ENCODE peak calls at places on chromosomes 6 and 20, in four cellular contexts. K is right lobe of liver, Y is heart left ventricle, W is ovary. V is an unnamed sample.

GRCh38 chr6:5865492-5866031 is 141.2 kb downstream of the NRN1 start:
- DNase-seq in K (no peak), Y (no peak), W (no peak), V (no peak)

GRCh38 chr6:80181352-80182081 is 75.0 kb downstream of the BCKDHB start:
- DNase-seq in K (no peak), Y (no peak), W (no peak), V (no peak)

GRCh38 chr20:16498526-16499140 is 74.6 kb downstream of the KIF16B start:
- DNase-seq in K (no peak), Y (no peak), W (no peak), V (no peak)

GRCh38 chr20:54318892-54319291 is 111.0 kb downstream of the PFDN4 start:
- DNase-seq in K (no peak), Y (no peak), W (no peak), V (no peak)

GRCh38 chr6:44225579-44226325 is 2.4 kb downstream of the SLC29A1 start:
- DNase-seq in K (no peak), Y (no peak), W (no peak), V (no peak)

GRCh38 chr6:112384511-112384910 is 37.4 kb downstream of the RFPL4B start:
- DNase-seq in K (no peak), Y (no peak), W (no peak), V (no peak)

GRCh38 chr20:17678295-17678694 is 3.7 kb downstream of the RRBP1 start:
- DNase-seq in K (no peak), Y (no peak), W (no peak), V (no peak)

GRCh38 chr6:165573671-165574070 is 89.4 kb downstream of the PDE10A start:
- DNase-seq in K (peak), Y (peak), W (peak), V (no peak)

GRCh38 chr20:30485331-30486102 is 771.9 kb upstream of the DEFB115 start:
- DNase-seq in K (no peak), Y (peak), W (no peak), V (peak)

GRCh38 chr6:8499540-8499939 is 64.2 kb upstream of the SLC35B3 start:
- DNase-seq in K (no peak), Y (no peak), W (no peak), V (no peak)

GRCh38 chr6:6892706-6893601 is 214.8 kb upstream of the RREB1 start:
- DNase-seq in K (no peak), Y (peak), W (peak), V (no peak)

GRCh38 chr20:40900816-40901215 is 127.8 kb upstream of the TOP1 start:
- DNase-seq in K (no peak), Y (no peak), W (no peak), V (no peak)

GRCh38 chr6:151325075-151326050 is 66.0 kb downstream of the ZBTB2 start:
- DNase-seq in K (peak), Y (peak), W (peak), V (peak)

GRCh38 chr20:56506103-56506502 is 18.4 kb upstream of the FAM209A start:
- DNase-seq in K (no peak), Y (no peak), W (no peak), V (no peak)

GRCh38 chr6:11275598-11275997 is 43.1 kb upstream of the NEDD9 start:
- DNase-seq in K (peak), Y (no peak), W (no peak), V (no peak)

GRCh38 chr6:39568896-39569295 is 156.3 kb downstream of the KIF6 start:
- DNase-seq in K (no peak), Y (no peak), W (no peak), V (no peak)

GRCh38 chr6:5112065-5112799 is 27.1 kb downstream of the PPP1R3G start:
- DNase-seq in K (no peak), Y (no peak), W (no peak), V (no peak)

GRCh38 chr6:16514249-16514648 is 247.0 kb downstream of the ATXN1 start:
- DNase-seq in K (no peak), Y (no peak), W (peak), V (no peak)

GRCh38 chr6:77474973-77475372 is 11.7 kb upstream of the HTR1B start:
- DNase-seq in K (no peak), Y (no peak), W (no peak), V (no peak)

GRCh38 chr20:20010639-20011500 is 6.3 kb upstream of the NAA20 start:
- DNase-seq in K (no peak), Y (no peak), W (no peak), V (no peak)

GRCh38 chr6:149031545-149032317 is 284.9 kb downstream of the UST start:
- DNase-seq in K (peak), Y (no peak), W (peak), V (no peak)

GRCh38 chr20:47821481-47822100 is 36.3 kb upstream of the SULF2 start:
- DNase-seq in K (no peak), Y (no peak), W (no peak), V (no peak)

GRCh38 chr6:38901802-38902522 is 146.6 kb upstream of the GLP1R start:
- DNase-seq in K (no peak), Y (no peak), W (no peak), V (no peak)

GRCh38 chr20:34022154-34022842 is 28.6 kb downstream of the RALY start:
- DNase-seq in K (no peak), Y (no peak), W (no peak), V (peak)

GRCh38 chr6:45637611-45638257 is 260.0 kb upstream of the SUPT3H start:
- DNase-seq in K (no peak), Y (no peak), W (no peak), V (no peak)

GRCh38 chr6:30020629-30021028 is 40.4 kb upstream of the POLR1H start:
- DNase-seq in K (no peak), Y (no peak), W (no peak), V (no peak)

GRCh38 chr6:163661271-163661671 is 246.8 kb downstream of the QKI start:
- DNase-seq in K (no peak), Y (no peak), W (no peak), V (peak)

GRCh38 chr6:85594197-85594930 is 706 bp upstream of the SNX14 start:
- DNase-seq in K (no peak), Y (no peak), W (no peak), V (no peak)

GRCh38 chr20:63330940-63331339 is 30.2 kb downstream of the CHRNA4 start:
- DNase-seq in K (no peak), Y (no peak), W (no peak), V (no peak)

GRCh38 chr6:129667621-129668020 is 42.4 kb downstream of the ARHGAP18 start:
- DNase-seq in K (no peak), Y (no peak), W (no peak), V (no peak)

GRCh38 chr6:51350308-51350904 is 531.7 kb downstream of the TFAP2B start:
- DNase-seq in K (no peak), Y (no peak), W (no peak), V (no peak)

GRCh38 chr6:18216411-18216810 is 47.9 kb downstream of the DEK start:
- DNase-seq in K (no peak), Y (no peak), W (no peak), V (no peak)

GRCh38 chr6:149065658-149066556 is 251.6 kb upstream of the TAB2 start:
- DNase-seq in K (no peak), Y (no peak), W (no peak), V (no peak)

GRCh38 chr20:62685781-62686555 is 22.7 kb upstream of the NTSR1 start:
- DNase-seq in K (peak), Y (no peak), W (no peak), V (peak)

GRCh38 chr20:16262594-16262993 is 310.7 kb downstream of the KIF16B start:
- DNase-seq in K (no peak), Y (no peak), W (no peak), V (no peak)

GRCh38 chr6:100116409-100117194 is 122.6 kb upstream of the MCHR2 start:
- DNase-seq in K (no peak), Y (no peak), W (no peak), V (no peak)

GRCh38 chr6:104957301-104958177 is 632 bp downstream of the LIN28B start:
- DNase-seq in K (no peak), Y (no peak), W (no peak), V (no peak)

GRCh38 chr20:54837226-54837625 is 361.8 kb downstream of the DOK5 start:
- DNase-seq in K (no peak), Y (no peak), W (no peak), V (no peak)

GRCh38 chr6:101114703-101115102 is 233.6 kb upstream of the ASCC3 start:
- DNase-seq in K (no peak), Y (no peak), W (no peak), V (no peak)

GRCh38 chr6:37818536-37819176 is 871 bp upstream of the ZFAND3 start:
- DNase-seq in K (peak), Y (peak), W (peak), V (no peak)
- TF ChIP-seq POLR2A in K (peak), Y (no peak), W (peak), V (peak)

GRCh38 chr6:169789944-169790927 is 38.8 kb downstream of the ERMARD start:
- DNase-seq in K (peak), Y (peak), W (peak), V (peak)
- TF ChIP-seq POLR2A in K (peak), Y (no peak), W (peak), V (no peak)

DNA sequence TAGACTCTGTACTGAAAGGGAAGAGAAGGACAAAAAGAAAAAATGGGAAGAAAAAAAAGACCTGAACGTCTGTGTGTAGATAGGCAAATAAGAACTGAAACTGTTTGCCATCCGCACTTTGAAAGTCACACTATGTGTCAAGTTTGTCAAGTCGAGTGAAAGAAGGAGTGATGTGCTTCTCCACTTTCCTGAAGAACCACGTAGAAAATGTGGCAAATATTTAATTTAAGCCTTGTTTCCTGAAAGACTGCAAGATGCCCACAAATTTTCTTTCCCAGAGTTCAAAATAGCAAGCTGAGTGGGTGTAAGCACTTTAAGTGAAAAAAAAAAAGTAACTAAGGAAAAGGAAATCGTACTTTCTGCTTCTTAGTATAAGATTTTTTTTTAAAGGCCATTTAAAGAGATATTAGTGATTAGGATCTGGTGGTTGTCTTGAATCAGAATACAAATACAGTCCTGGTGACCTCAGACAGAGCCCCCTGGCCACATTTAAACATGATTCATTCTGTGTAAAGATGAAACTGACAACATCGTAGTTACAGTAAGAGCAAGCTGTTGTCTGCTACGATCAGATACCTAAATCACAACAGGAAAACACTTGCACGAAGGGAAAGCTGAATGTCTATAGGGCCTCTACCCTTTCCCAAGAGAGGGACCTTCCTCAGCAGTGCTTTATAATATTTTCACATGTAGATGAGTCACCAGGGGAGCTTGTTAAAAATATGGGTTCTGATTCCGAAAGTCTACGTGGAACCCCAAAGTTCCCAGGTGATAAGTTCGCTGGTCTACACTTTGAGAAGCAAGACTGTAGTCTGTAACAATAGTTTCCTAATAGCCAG is 102.3 kb downstream of the HIVEP2 start:
- DNase-seq in K (no peak), Y (no peak), W (no peak), V (no peak)
- TF ChIP-seq POLR2A in K (no peak), Y (no peak), W (no peak), V (no peak)

DNA sequence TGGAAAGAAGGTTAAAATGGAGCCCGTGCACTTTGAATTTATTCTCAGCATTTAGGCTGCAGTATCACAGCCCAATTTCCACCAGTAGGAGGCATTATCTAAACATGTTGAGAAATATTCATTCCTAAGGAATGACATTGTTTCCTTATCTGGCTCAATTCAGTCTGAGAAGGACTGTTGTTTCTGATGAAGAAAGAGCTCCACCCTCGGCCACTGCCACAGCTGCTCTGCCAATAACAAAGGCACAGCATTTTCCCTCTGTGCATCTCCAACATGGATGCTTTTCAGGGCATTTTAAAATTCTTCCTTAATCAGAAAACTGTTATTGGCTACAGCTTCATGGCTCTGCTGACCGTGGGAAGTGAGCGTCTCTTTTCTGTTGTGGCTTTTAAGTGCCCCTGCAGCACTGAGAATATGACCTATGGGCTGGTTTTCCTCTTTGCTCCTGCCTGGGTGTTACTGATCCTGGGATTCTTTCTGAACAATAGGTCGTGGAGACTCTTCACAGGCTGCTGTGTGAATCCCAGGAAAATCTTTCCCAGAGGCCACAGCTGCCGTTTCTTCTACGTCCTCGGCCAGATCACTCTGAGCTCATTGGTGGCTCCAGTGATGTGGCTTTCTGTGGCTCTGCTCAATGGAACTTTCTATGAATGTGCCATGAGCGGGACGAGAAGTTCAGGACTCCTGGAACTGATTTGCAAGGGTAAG is at the start of gene CALHM5:
- DNase-seq in K (no peak), Y (peak), W (peak), V (no peak)
- TF ChIP-seq POLR2A in K (no peak), Y (no peak), W (no peak), V (no peak)

GRCh38 chr6:155313602-155314091 is 637 bp downstream of the TFB1M start:
- DNase-seq in K (no peak), Y (no peak), W (no peak), V (peak)

GRCh38 chr6:155315516-155315871 is 1.2 kb upstream of the TFB1M start:
- DNase-seq in K (no peak), Y (no peak), W (no peak), V (no peak)

GRCh38 chr6:155316419-155316818 is 2.1 kb upstream of the TFB1M start:
- DNase-seq in K (no peak), Y (no peak), W (no peak), V (no peak)

GRCh38 chr6:155314092-155314772 is at the start of gene TFB1M:
- DNase-seq in K (peak), Y (peak), W (peak), V (peak)

GRCh38 chr6:155314773-155315515 is 660 bp upstream of the TFB1M start:
- DNase-seq in K (peak), Y (peak), W (peak), V (peak)
- TF ChIP-seq POLR2A in K (peak), Y (no peak), W (no peak), V (no peak)

DNA sequence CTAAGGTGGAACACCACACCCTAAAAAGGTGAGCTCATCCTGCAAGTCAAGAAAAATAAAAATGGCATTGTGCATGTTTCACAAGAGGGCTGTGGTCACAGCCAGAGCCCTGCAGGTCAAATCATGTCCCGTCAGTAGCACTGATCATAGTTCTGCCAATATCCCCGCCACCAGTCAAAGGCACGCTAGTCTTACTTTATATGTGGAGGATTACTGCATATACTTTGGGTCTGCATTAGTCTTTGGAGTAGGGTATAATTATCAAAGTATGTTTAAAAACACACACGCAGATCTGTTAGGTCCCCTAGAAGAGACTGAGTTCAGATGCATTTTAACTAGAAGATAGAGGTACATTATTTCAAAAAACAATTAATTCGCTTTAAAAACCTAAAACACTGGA is 1.8 kb downstream of the PERP start:
- DNase-seq in K (peak), Y (no peak), W (no peak), V (no peak)
- TF ChIP-seq POLR2A in K (peak), Y (no peak), W (no peak), V (no peak)

DNA sequence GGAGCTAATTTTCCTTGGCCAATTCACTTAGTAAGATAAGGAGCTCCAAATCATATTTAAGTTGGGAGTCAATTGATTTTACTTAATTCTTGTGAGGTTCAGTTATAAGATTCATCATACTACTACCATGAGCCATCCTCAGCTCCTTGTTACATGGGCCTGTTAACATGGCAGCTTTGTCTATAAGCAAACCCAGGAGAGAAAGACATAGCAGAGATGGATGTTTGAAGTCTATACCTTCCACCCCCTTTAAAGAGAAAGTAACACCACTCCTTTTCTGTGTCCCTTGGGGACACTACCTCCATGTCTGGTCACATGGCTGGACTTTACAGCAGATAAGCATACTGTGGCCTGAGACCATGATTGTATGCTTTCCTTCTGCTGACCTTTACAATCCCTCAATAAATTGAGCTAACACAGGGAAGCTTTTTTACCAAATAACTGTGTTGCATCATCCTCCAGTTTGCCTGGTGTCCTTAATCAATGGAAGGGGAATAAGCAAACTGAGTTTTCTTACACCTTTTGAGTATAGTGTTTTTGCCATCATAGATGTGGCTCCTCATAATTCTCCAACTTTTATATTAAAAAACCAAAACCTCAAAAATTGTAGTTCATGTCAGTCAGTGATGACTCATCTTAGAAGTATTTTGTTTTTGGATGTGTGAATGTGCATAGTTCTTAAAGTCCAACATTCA is 9.8 kb upstream of the ZNFX1 start:
- DNase-seq in K (no peak), Y (no peak), W (no peak), V (no peak)
- TF ChIP-seq POLR2A in K (no peak), Y (no peak), W (no peak), V (no peak)

GRCh38 chr20:25499031-25499430 is 86.3 kb downstream of the NINL start:
- DNase-seq in K (no peak), Y (no peak), W (no peak), V (no peak)
- TF ChIP-seq POLR2A in K (no peak), Y (no peak), W (no peak), V (no peak)

GRCh38 chr20:25300496-25301170 is 52.7 kb downstream of the PYGB start:
- DNase-seq in K (no peak), Y (no peak), W (no peak), V (no peak)

GRCh38 chr20:25302596-25302995 is 54.7 kb downstream of the PYGB start:
- DNase-seq in K (no peak), Y (no peak), W (no peak), V (no peak)

GRCh38 chr20:25301357-25301920 is 53.6 kb downstream of the PYGB start:
- DNase-seq in K (no peak), Y (no peak), W (no peak), V (no peak)

GRCh38 chr20:25304025-25304549 is 56.2 kb downstream of the PYGB start:
- DNase-seq in K (no peak), Y (no peak), W (no peak), V (peak)

DNA sequence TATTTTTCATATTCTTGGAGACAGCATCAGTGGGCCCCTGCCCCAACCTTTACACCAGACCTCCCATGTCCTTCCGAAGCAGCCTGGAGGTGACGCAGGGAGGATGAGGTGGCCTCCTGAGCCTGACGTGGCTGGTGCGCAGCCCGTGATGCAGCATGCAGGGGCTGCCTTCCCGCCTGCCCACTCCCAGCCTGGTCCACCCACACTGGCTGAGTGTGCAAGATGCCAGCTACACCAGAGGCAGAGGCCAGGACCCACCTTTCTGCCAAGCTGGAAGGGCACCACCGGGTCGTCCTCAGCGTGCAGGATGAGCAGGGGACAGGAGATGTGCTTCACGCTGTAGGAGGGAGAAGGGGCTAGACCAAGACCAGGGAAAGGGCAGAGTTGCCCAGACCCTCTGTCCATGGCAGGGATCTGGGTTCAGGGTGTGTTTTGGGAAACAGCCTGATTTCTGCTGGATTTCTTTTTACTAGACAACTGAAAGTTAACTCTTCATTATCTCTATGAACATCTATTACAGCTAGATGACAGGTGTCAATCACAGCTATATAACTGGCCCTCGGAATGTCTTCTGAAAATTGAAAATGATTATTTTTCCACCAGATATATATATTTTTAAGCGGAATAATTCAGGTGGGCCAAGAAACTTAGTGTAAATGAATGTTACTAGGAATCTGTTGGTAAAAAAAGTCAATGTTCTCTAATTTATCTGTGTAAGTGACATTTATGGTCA is 55.6 kb downstream of the PYGB start:
- DNase-seq in K (no peak), Y (no peak), W (no peak), V (no peak)
- TF ChIP-seq POLR2A in K (no peak), Y (no peak), W (no peak), V (no peak)

V was measured in upper lobe of left lung.